ENCODE peak calls at places on chromosomes 11 and 22, in five cellular contexts. One of them, this sample, is unnamed.

GRCh38 chr11:113096661-113097060 is 135.4 kb downstream of the NCAM1 start:
- DNase-seq in suprapubic skin: no peak
- DNase-seq in AG04449: no peak
- DNase-seq in fibroblast of pulmonary artery: no peak
- DNase-seq in CD8-positive, alpha-beta T cell: no peak
- DNase-seq in this sample: no peak

GRCh38 chr11:109641549-109641948 is 219.6 kb downstream of the C11orf87 start:
- DNase-seq in suprapubic skin: no peak
- DNase-seq in AG04449: no peak
- DNase-seq in fibroblast of pulmonary artery: peak; percentile 62
- DNase-seq in CD8-positive, alpha-beta T cell: no peak
- DNase-seq in this sample: no peak

GRCh38 chr11:394034-394857 is at the start of gene PKP3:
- DNase-seq in suprapubic skin: no peak
- DNase-seq in AG04449: no peak
- DNase-seq in fibroblast of pulmonary artery: peak; percentile 36
- DNase-seq in CD8-positive, alpha-beta T cell: no peak
- DNase-seq in this sample: no peak

GRCh38 chr11:1864831-1865665 is 12.2 kb downstream of the LSP1 start:
- DNase-seq in suprapubic skin: no peak
- DNase-seq in AG04449: no peak
- DNase-seq in fibroblast of pulmonary artery: no peak
- DNase-seq in CD8-positive, alpha-beta T cell: no peak
- DNase-seq in this sample: no peak

GRCh38 chr11:107743161-107743560 is 31.3 kb upstream of the SLN start:
- DNase-seq in suprapubic skin: no peak
- DNase-seq in AG04449: no peak
- DNase-seq in fibroblast of pulmonary artery: no peak
- DNase-seq in CD8-positive, alpha-beta T cell: no peak
- DNase-seq in this sample: no peak

GRCh38 chr11:74397531-74398243 is 546 bp downstream of the PGM2L1 start:
- DNase-seq in suprapubic skin: no peak
- DNase-seq in AG04449: no peak
- DNase-seq in fibroblast of pulmonary artery: no peak
- DNase-seq in CD8-positive, alpha-beta T cell: peak; percentile 16
- DNase-seq in this sample: no peak

GRCh38 chr11:17528181-17528691 is 16.0 kb downstream of the USH1C start:
- DNase-seq in suprapubic skin: no peak
- DNase-seq in AG04449: no peak
- DNase-seq in fibroblast of pulmonary artery: peak; percentile 41
- DNase-seq in CD8-positive, alpha-beta T cell: no peak
- DNase-seq in this sample: no peak

GRCh38 chr22:50247748-50248147 is 2.9 kb upstream of the TUBGCP6 start:
- DNase-seq in suprapubic skin: no peak
- DNase-seq in AG04449: no peak
- DNase-seq in fibroblast of pulmonary artery: peak; percentile 75
- DNase-seq in CD8-positive, alpha-beta T cell: no peak
- DNase-seq in this sample: no peak

GRCh38 chr11:37505406-37505805 is 907.4 kb upstream of the RAG2 start:
- DNase-seq in suprapubic skin: no peak
- DNase-seq in AG04449: no peak
- DNase-seq in fibroblast of pulmonary artery: no peak
- DNase-seq in CD8-positive, alpha-beta T cell: no peak
- DNase-seq in this sample: no peak

GRCh38 chr11:117045196-117045595 is 53.0 kb downstream of the SIK3 start:
- DNase-seq in suprapubic skin: no peak
- DNase-seq in AG04449: no peak
- DNase-seq in fibroblast of pulmonary artery: no peak
- DNase-seq in CD8-positive, alpha-beta T cell: no peak
- DNase-seq in this sample: no peak

GRCh38 chr11:113141010-113141409 is 173.4 kb upstream of the TTC12 start:
- DNase-seq in suprapubic skin: no peak
- DNase-seq in AG04449: no peak
- DNase-seq in fibroblast of pulmonary artery: no peak
- DNase-seq in CD8-positive, alpha-beta T cell: no peak
- DNase-seq in this sample: no peak

GRCh38 chr22:44988671-44989070 is 21.1 kb downstream of the PHF21B start:
- DNase-seq in suprapubic skin: no peak
- DNase-seq in AG04449: no peak
- DNase-seq in fibroblast of pulmonary artery: no peak
- DNase-seq in CD8-positive, alpha-beta T cell: no peak
- DNase-seq in this sample: no peak

DNA sequence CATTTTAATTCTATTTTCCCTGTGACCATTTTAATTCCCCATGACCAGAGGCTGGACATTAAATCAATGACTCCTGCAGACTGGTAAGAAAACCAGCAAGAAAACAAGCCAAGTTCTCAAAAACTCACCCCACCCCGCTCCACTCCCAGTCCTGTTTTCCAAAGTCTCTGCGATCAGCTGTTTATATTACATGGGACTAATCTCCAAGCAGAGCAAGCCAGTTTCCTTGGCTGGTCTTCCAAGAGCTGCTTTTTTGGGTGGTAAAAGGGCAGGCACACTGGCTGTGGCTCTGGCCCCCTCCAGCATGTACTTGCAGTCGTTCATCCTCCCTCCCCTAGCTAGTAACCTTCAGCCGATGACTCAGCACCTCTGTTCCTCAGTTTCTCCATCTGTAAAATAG is 97.9 kb downstream of the RRAS2 start:
- DNase-seq in suprapubic skin: no peak
- DNase-seq in AG04449: no peak
- DNase-seq in fibroblast of pulmonary artery: no peak
- DNase-seq in CD8-positive, alpha-beta T cell: no peak
- DNase-seq in this sample: no peak
- TF ChIP-seq CTCF in suprapubic skin: no peak
- TF ChIP-seq CTCF in AG04449: no peak
- TF ChIP-seq CTCF in fibroblast of pulmonary artery: no peak
- TF ChIP-seq CTCF in CD8-positive, alpha-beta T cell: no peak
- TF ChIP-seq CTCF in this sample: no peak

GRCh38 chr11:33329705-33330329 is 72.6 kb downstream of the HIPK3 start:
- DNase-seq in suprapubic skin: no peak
- DNase-seq in AG04449: no peak
- DNase-seq in fibroblast of pulmonary artery: peak; percentile 83
- DNase-seq in CD8-positive, alpha-beta T cell: peak; percentile 21
- DNase-seq in this sample: no peak
- TF ChIP-seq CTCF in suprapubic skin: peak; percentile 28
- TF ChIP-seq CTCF in AG04449: peak; percentile 52
- TF ChIP-seq CTCF in fibroblast of pulmonary artery: peak; percentile 66
- TF ChIP-seq CTCF in CD8-positive, alpha-beta T cell: peak; percentile 70
- TF ChIP-seq CTCF in this sample: peak; percentile 79

DNA sequence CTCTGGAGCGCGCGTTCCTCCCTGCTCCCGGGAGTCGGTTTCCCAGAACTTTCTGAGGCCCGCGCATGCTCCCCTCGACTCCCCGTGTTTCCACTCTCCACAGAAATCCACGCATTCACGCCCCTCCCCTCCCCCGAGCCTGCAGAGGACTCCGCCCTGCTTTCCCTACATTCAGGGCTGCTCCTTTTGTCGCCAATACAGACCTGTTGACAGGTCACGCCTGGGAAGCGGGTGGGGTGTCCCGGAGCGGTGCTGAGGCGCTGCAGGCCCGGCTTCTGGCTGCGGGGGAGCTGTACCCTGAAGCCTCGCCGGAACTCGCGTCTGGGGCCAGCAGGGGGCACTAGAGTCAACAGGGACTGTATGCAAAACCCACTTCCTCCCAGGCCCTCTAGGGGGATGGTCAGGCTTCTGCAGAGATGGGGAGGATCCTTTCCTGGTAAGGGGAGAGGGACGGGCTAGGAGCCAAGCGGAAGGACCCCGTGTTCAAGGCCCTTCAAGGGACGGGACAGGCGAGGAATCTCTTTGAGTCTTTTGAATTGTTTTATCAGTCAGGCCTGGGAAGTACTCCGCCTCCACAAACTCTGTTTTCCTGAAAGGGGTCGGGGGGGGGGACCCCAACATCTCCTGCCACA is at the start of gene PRAME:
- DNase-seq in suprapubic skin: no peak
- DNase-seq in AG04449: no peak
- DNase-seq in fibroblast of pulmonary artery: peak; percentile 39
- DNase-seq in CD8-positive, alpha-beta T cell: peak; percentile 37
- DNase-seq in this sample: peak; percentile 76
- TF ChIP-seq CTCF in suprapubic skin: no peak
- TF ChIP-seq CTCF in AG04449: peak; percentile 40
- TF ChIP-seq CTCF in fibroblast of pulmonary artery: peak; percentile 57
- TF ChIP-seq CTCF in CD8-positive, alpha-beta T cell: peak; percentile 67
- TF ChIP-seq CTCF in this sample: peak; percentile 80

GRCh38 chr22:47005506-47006408 is 243.3 kb downstream of the TBC1D22A start:
- DNase-seq in suprapubic skin: no peak
- DNase-seq in AG04449: no peak
- DNase-seq in fibroblast of pulmonary artery: no peak
- DNase-seq in CD8-positive, alpha-beta T cell: no peak
- DNase-seq in this sample: no peak
- TF ChIP-seq CTCF in suprapubic skin: no peak
- TF ChIP-seq CTCF in AG04449: no peak
- TF ChIP-seq CTCF in fibroblast of pulmonary artery: no peak
- TF ChIP-seq CTCF in CD8-positive, alpha-beta T cell: no peak
- TF ChIP-seq CTCF in this sample: no peak

DNA sequence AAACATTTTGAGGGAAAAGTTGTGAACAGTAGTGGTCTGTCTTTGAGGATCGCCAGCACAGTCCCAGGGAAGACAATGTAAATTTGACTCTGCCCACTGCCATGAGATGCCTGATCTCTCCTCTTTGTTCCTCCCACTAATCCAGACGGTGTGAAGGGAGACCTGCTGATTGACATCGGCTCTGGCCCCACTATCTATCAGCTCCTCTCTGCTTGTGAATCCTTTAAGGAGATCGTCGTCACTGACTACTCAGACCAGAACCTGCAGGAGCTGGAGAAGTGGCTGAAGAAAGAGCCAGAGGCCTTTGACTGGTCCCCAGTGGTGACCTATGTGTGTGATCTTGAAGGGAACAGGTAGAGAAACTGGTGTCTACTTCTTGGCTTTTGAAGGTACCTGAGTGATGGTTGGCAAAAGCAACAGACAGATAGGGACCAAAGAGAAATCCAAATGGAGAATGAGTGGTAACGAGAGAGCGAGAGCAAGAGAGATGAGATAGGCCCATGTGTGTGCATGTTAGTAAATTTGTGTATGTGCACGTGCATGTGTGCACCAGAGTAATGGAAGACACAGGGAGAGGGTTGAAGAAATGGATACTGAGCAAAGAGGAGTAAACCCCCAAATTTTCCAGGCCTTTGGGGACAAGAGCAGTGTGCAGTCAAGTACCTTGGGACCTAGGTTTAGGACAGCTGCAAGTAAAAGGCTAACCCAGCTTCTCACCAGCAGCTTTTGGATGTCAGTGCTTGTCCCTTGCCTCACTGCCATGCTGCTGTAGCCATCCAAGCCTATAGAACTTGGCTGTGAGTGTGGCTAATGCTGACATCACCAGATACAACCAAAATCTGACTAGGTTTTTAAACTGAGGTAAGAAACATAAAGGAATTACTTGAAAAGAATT is 1.9 kb downstream of the NNMT start:
- DNase-seq in suprapubic skin: no peak
- DNase-seq in AG04449: no peak
- DNase-seq in fibroblast of pulmonary artery: peak; percentile 70
- DNase-seq in CD8-positive, alpha-beta T cell: no peak
- DNase-seq in this sample: no peak
- TF ChIP-seq CTCF in suprapubic skin: no peak
- TF ChIP-seq CTCF in AG04449: no peak
- TF ChIP-seq CTCF in fibroblast of pulmonary artery: no peak
- TF ChIP-seq CTCF in CD8-positive, alpha-beta T cell: no peak
- TF ChIP-seq CTCF in this sample: no peak

GRCh38 chr22:41831828-41832552 is 915 bp upstream of the SREBF2 start:
- DNase-seq in suprapubic skin: no peak
- DNase-seq in AG04449: no peak
- DNase-seq in fibroblast of pulmonary artery: no peak
- DNase-seq in CD8-positive, alpha-beta T cell: no peak
- DNase-seq in this sample: no peak

GRCh38 chr22:41832553-41833368 is at the start of gene SREBF2:
- DNase-seq in suprapubic skin: peak; percentile 99
- DNase-seq in AG04449: peak; percentile 94
- DNase-seq in fibroblast of pulmonary artery: peak; percentile 100
- DNase-seq in CD8-positive, alpha-beta T cell: peak; percentile 97
- DNase-seq in this sample: peak; percentile 99

GRCh38 chr22:41831383-41831782 is 1.5 kb upstream of the SREBF2 start:
- DNase-seq in suprapubic skin: no peak
- DNase-seq in AG04449: no peak
- DNase-seq in fibroblast of pulmonary artery: peak; percentile 41
- DNase-seq in CD8-positive, alpha-beta T cell: no peak
- DNase-seq in this sample: no peak

GRCh38 chr22:41834005-41834975 is 1.4 kb downstream of the SREBF2 start:
- DNase-seq in suprapubic skin: no peak
- DNase-seq in AG04449: no peak
- DNase-seq in fibroblast of pulmonary artery: no peak
- DNase-seq in CD8-positive, alpha-beta T cell: no peak
- DNase-seq in this sample: no peak

GRCh38 chr22:41833369-41834004 is 582 bp downstream of the SREBF2 start:
- DNase-seq in suprapubic skin: peak; percentile 80
- DNase-seq in AG04449: no peak
- DNase-seq in fibroblast of pulmonary artery: peak; percentile 27
- DNase-seq in CD8-positive, alpha-beta T cell: peak; percentile 25
- DNase-seq in this sample: peak; percentile 74
- TF ChIP-seq CTCF in suprapubic skin: no peak
- TF ChIP-seq CTCF in AG04449: no peak
- TF ChIP-seq CTCF in fibroblast of pulmonary artery: no peak
- TF ChIP-seq CTCF in CD8-positive, alpha-beta T cell: no peak
- TF ChIP-seq CTCF in this sample: no peak

DNA sequence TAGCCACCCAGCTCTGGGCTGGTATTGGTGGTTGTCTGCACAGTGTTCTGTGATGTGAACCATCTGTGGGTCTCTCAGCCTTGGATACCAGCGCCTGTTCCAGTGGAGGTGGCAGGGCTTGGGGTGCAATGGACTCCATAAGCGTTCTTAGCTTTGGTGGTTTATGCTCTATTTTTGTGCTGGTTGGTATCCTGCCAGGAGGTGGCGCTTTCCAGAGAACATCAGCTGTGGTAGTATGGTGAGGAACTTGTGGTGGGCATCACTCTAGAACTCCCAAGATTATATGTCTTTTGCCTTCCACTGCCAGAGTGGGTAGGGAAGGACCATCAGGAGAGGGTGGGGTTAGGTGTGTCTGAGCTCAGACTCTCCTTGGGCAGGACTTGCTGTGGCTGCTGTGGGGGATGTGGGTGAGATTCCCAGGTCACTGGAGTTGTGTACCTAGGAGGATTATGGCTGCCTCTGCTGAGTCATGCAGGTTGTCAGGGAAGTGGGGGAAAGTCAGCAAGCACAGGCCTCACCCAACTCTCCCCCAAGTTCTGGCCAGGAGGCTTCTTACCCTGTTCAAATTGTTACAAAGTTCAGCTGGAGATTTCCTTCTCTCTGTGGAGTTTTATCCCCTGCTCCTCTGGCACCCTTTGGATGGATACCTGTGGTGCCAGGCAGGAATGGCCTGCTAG is 47.2 kb downstream of the MRGPRX2 start:
- DNase-seq in suprapubic skin: no peak
- DNase-seq in AG04449: no peak
- DNase-seq in fibroblast of pulmonary artery: no peak
- DNase-seq in CD8-positive, alpha-beta T cell: no peak
- DNase-seq in this sample: no peak
- TF ChIP-seq CTCF in suprapubic skin: no peak
- TF ChIP-seq CTCF in AG04449: no peak
- TF ChIP-seq CTCF in fibroblast of pulmonary artery: peak; percentile 15
- TF ChIP-seq CTCF in CD8-positive, alpha-beta T cell: no peak
- TF ChIP-seq CTCF in this sample: peak; percentile 37

This sample was measured in type B pancreatic cell.